ENCODE peak calls at places on chromosomes 16 and 17, in seven cellular contexts. One of them, this sample, is unnamed.

GRCh38 chr17:73363788-73364522 is 52.2 kb upstream of the CDC42EP4 start:
- DNase-seq in adrenal gland: no peak
- DNase-seq in natural killer cell treated with Interleukin-12 subunit alpha and Interleukin-12 subunit beta and Interleukin-15 and Interleukin-18, amount 100 ng/mL, for 72 hours: no peak
- DNase-seq in effector CD4-positive, alpha-beta T cell: no peak
- DNase-seq in activated effector memory CD4-positive, alpha-beta T cell treated with anti-CD3 and anti-CD28 coated beads, Interleukin-2, amount 50 U/mL, for 16 hours: no peak
- DNase-seq in CD4-positive, alpha-beta T cell: no peak
- DNase-seq in GDM1: no peak
- DNase-seq in this sample: peak

GRCh38 chr17:44043326-44043725 is 23.1 kb downstream of the LSM12 start:
- DNase-seq in effector CD4-positive, alpha-beta T cell: no peak
- DNase-seq in activated effector memory CD4-positive, alpha-beta T cell treated with anti-CD3 and anti-CD28 coated beads, Interleukin-2, amount 50 U/mL, for 16 hours: no peak
- DNase-seq in natural killer cell treated with Interleukin-12 subunit alpha and Interleukin-12 subunit beta and Interleukin-15 and Interleukin-18, amount 100 ng/mL, for 72 hours: no peak
- DNase-seq in adrenal gland: peak
- DNase-seq in GDM1: no peak
- DNase-seq in CD4-positive, alpha-beta T cell: no peak
- DNase-seq in this sample: no peak

GRCh38 chr16:19874816-19875546 is 9.7 kb downstream of the GPRC5B start:
- DNase-seq in CD4-positive, alpha-beta T cell: no peak
- DNase-seq in GDM1: no peak
- DNase-seq in natural killer cell treated with Interleukin-12 subunit alpha and Interleukin-12 subunit beta and Interleukin-15 and Interleukin-18, amount 100 ng/mL, for 72 hours: no peak
- DNase-seq in effector CD4-positive, alpha-beta T cell: no peak
- DNase-seq in activated effector memory CD4-positive, alpha-beta T cell treated with anti-CD3 and anti-CD28 coated beads, Interleukin-2, amount 50 U/mL, for 16 hours: no peak
- DNase-seq in adrenal gland: no peak
- DNase-seq in this sample: no peak

GRCh38 chr16:71628810-71629209 is 2.8 kb downstream of the MARVELD3 start:
- DNase-seq in GDM1: no peak
- DNase-seq in effector CD4-positive, alpha-beta T cell: no peak
- DNase-seq in natural killer cell treated with Interleukin-12 subunit alpha and Interleukin-12 subunit beta and Interleukin-15 and Interleukin-18, amount 100 ng/mL, for 72 hours: no peak
- DNase-seq in CD4-positive, alpha-beta T cell: no peak
- DNase-seq in adrenal gland: peak
- DNase-seq in activated effector memory CD4-positive, alpha-beta T cell treated with anti-CD3 and anti-CD28 coated beads, Interleukin-2, amount 50 U/mL, for 16 hours: no peak
- DNase-seq in this sample: no peak

GRCh38 chr17:73410586-73411329 is 99.0 kb upstream of the CDC42EP4 start:
- DNase-seq in GDM1: no peak
- DNase-seq in effector CD4-positive, alpha-beta T cell: no peak
- DNase-seq in adrenal gland: peak
- DNase-seq in activated effector memory CD4-positive, alpha-beta T cell treated with anti-CD3 and anti-CD28 coated beads, Interleukin-2, amount 50 U/mL, for 16 hours: no peak
- DNase-seq in CD4-positive, alpha-beta T cell: no peak
- DNase-seq in natural killer cell treated with Interleukin-12 subunit alpha and Interleukin-12 subunit beta and Interleukin-15 and Interleukin-18, amount 100 ng/mL, for 72 hours: no peak
- DNase-seq in this sample: no peak

GRCh38 chr16:19307587-19308241 is 22.2 kb downstream of the CLEC19A start:
- DNase-seq in adrenal gland: no peak
- DNase-seq in activated effector memory CD4-positive, alpha-beta T cell treated with anti-CD3 and anti-CD28 coated beads, Interleukin-2, amount 50 U/mL, for 16 hours: no peak
- DNase-seq in GDM1: no peak
- DNase-seq in natural killer cell treated with Interleukin-12 subunit alpha and Interleukin-12 subunit beta and Interleukin-15 and Interleukin-18, amount 100 ng/mL, for 72 hours: no peak
- DNase-seq in CD4-positive, alpha-beta T cell: no peak
- DNase-seq in effector CD4-positive, alpha-beta T cell: no peak
- DNase-seq in this sample: peak

GRCh38 chr16:81523387-81524115 is 78.9 kb downstream of the CMIP start:
- DNase-seq in CD4-positive, alpha-beta T cell: no peak
- DNase-seq in GDM1: no peak
- DNase-seq in activated effector memory CD4-positive, alpha-beta T cell treated with anti-CD3 and anti-CD28 coated beads, Interleukin-2, amount 50 U/mL, for 16 hours: no peak
- DNase-seq in natural killer cell treated with Interleukin-12 subunit alpha and Interleukin-12 subunit beta and Interleukin-15 and Interleukin-18, amount 100 ng/mL, for 72 hours: no peak
- DNase-seq in adrenal gland: peak
- DNase-seq in effector CD4-positive, alpha-beta T cell: peak
- DNase-seq in this sample: no peak

GRCh38 chr17:980406-981291 is 1.1 kb upstream of the NXN start:
- DNase-seq in adrenal gland: peak
- DNase-seq in natural killer cell treated with Interleukin-12 subunit alpha and Interleukin-12 subunit beta and Interleukin-15 and Interleukin-18, amount 100 ng/mL, for 72 hours: peak
- DNase-seq in effector CD4-positive, alpha-beta T cell: peak
- DNase-seq in CD4-positive, alpha-beta T cell: peak
- DNase-seq in activated effector memory CD4-positive, alpha-beta T cell treated with anti-CD3 and anti-CD28 coated beads, Interleukin-2, amount 50 U/mL, for 16 hours: peak
- DNase-seq in GDM1: peak
- DNase-seq in this sample: peak

GRCh38 chr17:48626470-48627241 is 498 bp upstream of the HOXB9 start:
- DNase-seq in GDM1: no peak
- DNase-seq in natural killer cell treated with Interleukin-12 subunit alpha and Interleukin-12 subunit beta and Interleukin-15 and Interleukin-18, amount 100 ng/mL, for 72 hours: peak
- DNase-seq in activated effector memory CD4-positive, alpha-beta T cell treated with anti-CD3 and anti-CD28 coated beads, Interleukin-2, amount 50 U/mL, for 16 hours: peak
- DNase-seq in adrenal gland: peak
- DNase-seq in CD4-positive, alpha-beta T cell: no peak
- DNase-seq in effector CD4-positive, alpha-beta T cell: no peak
- DNase-seq in this sample: peak

GRCh38 chr16:14529010-14529669 is 100.9 kb downstream of the PARN start:
- DNase-seq in natural killer cell treated with Interleukin-12 subunit alpha and Interleukin-12 subunit beta and Interleukin-15 and Interleukin-18, amount 100 ng/mL, for 72 hours: no peak
- DNase-seq in activated effector memory CD4-positive, alpha-beta T cell treated with anti-CD3 and anti-CD28 coated beads, Interleukin-2, amount 50 U/mL, for 16 hours: peak
- DNase-seq in CD4-positive, alpha-beta T cell: peak
- DNase-seq in adrenal gland: peak
- DNase-seq in effector CD4-positive, alpha-beta T cell: peak
- DNase-seq in GDM1: peak
- DNase-seq in this sample: peak

GRCh38 chr17:21376835-21377690 is 906 bp downstream of the KCNJ12 start:
- DNase-seq in activated effector memory CD4-positive, alpha-beta T cell treated with anti-CD3 and anti-CD28 coated beads, Interleukin-2, amount 50 U/mL, for 16 hours: no peak
- DNase-seq in natural killer cell treated with Interleukin-12 subunit alpha and Interleukin-12 subunit beta and Interleukin-15 and Interleukin-18, amount 100 ng/mL, for 72 hours: no peak
- DNase-seq in GDM1: no peak
- DNase-seq in CD4-positive, alpha-beta T cell: no peak
- DNase-seq in effector CD4-positive, alpha-beta T cell: no peak
- DNase-seq in adrenal gland: peak
- DNase-seq in this sample: peak

GRCh38 chr16:81590714-81591537 is 146.3 kb downstream of the CMIP start:
- DNase-seq in effector CD4-positive, alpha-beta T cell: no peak
- DNase-seq in natural killer cell treated with Interleukin-12 subunit alpha and Interleukin-12 subunit beta and Interleukin-15 and Interleukin-18, amount 100 ng/mL, for 72 hours: no peak
- DNase-seq in CD4-positive, alpha-beta T cell: no peak
- DNase-seq in activated effector memory CD4-positive, alpha-beta T cell treated with anti-CD3 and anti-CD28 coated beads, Interleukin-2, amount 50 U/mL, for 16 hours: no peak
- DNase-seq in adrenal gland: no peak
- DNase-seq in GDM1: no peak
- DNase-seq in this sample: no peak

GRCh38 chr16:576197-576822 is 6.5 kb downstream of the PIGQ start:
- DNase-seq in GDM1: no peak
- DNase-seq in CD4-positive, alpha-beta T cell: no peak
- DNase-seq in natural killer cell treated with Interleukin-12 subunit alpha and Interleukin-12 subunit beta and Interleukin-15 and Interleukin-18, amount 100 ng/mL, for 72 hours: no peak
- DNase-seq in effector CD4-positive, alpha-beta T cell: no peak
- DNase-seq in adrenal gland: no peak
- DNase-seq in activated effector memory CD4-positive, alpha-beta T cell treated with anti-CD3 and anti-CD28 coated beads, Interleukin-2, amount 50 U/mL, for 16 hours: no peak
- DNase-seq in this sample: no peak

GRCh38 chr16:50467943-50468748 is 80.0 kb upstream of the NKD1 start:
- DNase-seq in activated effector memory CD4-positive, alpha-beta T cell treated with anti-CD3 and anti-CD28 coated beads, Interleukin-2, amount 50 U/mL, for 16 hours: peak
- DNase-seq in CD4-positive, alpha-beta T cell: no peak
- DNase-seq in adrenal gland: peak
- DNase-seq in natural killer cell treated with Interleukin-12 subunit alpha and Interleukin-12 subunit beta and Interleukin-15 and Interleukin-18, amount 100 ng/mL, for 72 hours: no peak
- DNase-seq in GDM1: no peak
- DNase-seq in effector CD4-positive, alpha-beta T cell: no peak
- DNase-seq in this sample: peak

GRCh38 chr17:65618516-65618915 is 57.1 kb upstream of the AXIN2 start:
- DNase-seq in adrenal gland: no peak
- DNase-seq in GDM1: no peak
- DNase-seq in natural killer cell treated with Interleukin-12 subunit alpha and Interleukin-12 subunit beta and Interleukin-15 and Interleukin-18, amount 100 ng/mL, for 72 hours: no peak
- DNase-seq in CD4-positive, alpha-beta T cell: no peak
- DNase-seq in effector CD4-positive, alpha-beta T cell: no peak
- DNase-seq in activated effector memory CD4-positive, alpha-beta T cell treated with anti-CD3 and anti-CD28 coated beads, Interleukin-2, amount 50 U/mL, for 16 hours: no peak
- DNase-seq in this sample: no peak

GRCh38 chr17:38528101-38528500 is 77.7 kb downstream of the SRCIN1 start:
- DNase-seq in activated effector memory CD4-positive, alpha-beta T cell treated with anti-CD3 and anti-CD28 coated beads, Interleukin-2, amount 50 U/mL, for 16 hours: no peak
- DNase-seq in GDM1: no peak
- DNase-seq in natural killer cell treated with Interleukin-12 subunit alpha and Interleukin-12 subunit beta and Interleukin-15 and Interleukin-18, amount 100 ng/mL, for 72 hours: no peak
- DNase-seq in effector CD4-positive, alpha-beta T cell: no peak
- DNase-seq in adrenal gland: no peak
- DNase-seq in CD4-positive, alpha-beta T cell: no peak
- DNase-seq in this sample: no peak

GRCh38 chr17:50108556-50108955 is 13.4 kb downstream of the PDK2 start:
- DNase-seq in CD4-positive, alpha-beta T cell: no peak
- DNase-seq in adrenal gland: no peak
- DNase-seq in activated effector memory CD4-positive, alpha-beta T cell treated with anti-CD3 and anti-CD28 coated beads, Interleukin-2, amount 50 U/mL, for 16 hours: no peak
- DNase-seq in GDM1: no peak
- DNase-seq in natural killer cell treated with Interleukin-12 subunit alpha and Interleukin-12 subunit beta and Interleukin-15 and Interleukin-18, amount 100 ng/mL, for 72 hours: no peak
- DNase-seq in effector CD4-positive, alpha-beta T cell: no peak
- DNase-seq in this sample: no peak

GRCh38 chr16:2842340-2843000 is 12.4 kb downstream of the ZG16B start:
- DNase-seq in activated effector memory CD4-positive, alpha-beta T cell treated with anti-CD3 and anti-CD28 coated beads, Interleukin-2, amount 50 U/mL, for 16 hours: peak
- DNase-seq in natural killer cell treated with Interleukin-12 subunit alpha and Interleukin-12 subunit beta and Interleukin-15 and Interleukin-18, amount 100 ng/mL, for 72 hours: peak
- DNase-seq in GDM1: peak
- DNase-seq in effector CD4-positive, alpha-beta T cell: peak
- DNase-seq in adrenal gland: peak
- DNase-seq in CD4-positive, alpha-beta T cell: peak
- DNase-seq in this sample: peak

GRCh38 chr17:72219824-72220473 is 99.1 kb downstream of the SOX9 start:
- DNase-seq in effector CD4-positive, alpha-beta T cell: no peak
- DNase-seq in adrenal gland: no peak
- DNase-seq in natural killer cell treated with Interleukin-12 subunit alpha and Interleukin-12 subunit beta and Interleukin-15 and Interleukin-18, amount 100 ng/mL, for 72 hours: no peak
- DNase-seq in CD4-positive, alpha-beta T cell: no peak
- DNase-seq in GDM1: no peak
- DNase-seq in activated effector memory CD4-positive, alpha-beta T cell treated with anti-CD3 and anti-CD28 coated beads, Interleukin-2, amount 50 U/mL, for 16 hours: no peak
- DNase-seq in this sample: peak

GRCh38 chr17:70138309-70138865 is 30.9 kb upstream of the KCNJ2 start:
- DNase-seq in natural killer cell treated with Interleukin-12 subunit alpha and Interleukin-12 subunit beta and Interleukin-15 and Interleukin-18, amount 100 ng/mL, for 72 hours: no peak
- DNase-seq in CD4-positive, alpha-beta T cell: no peak
- DNase-seq in adrenal gland: no peak
- DNase-seq in effector CD4-positive, alpha-beta T cell: no peak
- DNase-seq in activated effector memory CD4-positive, alpha-beta T cell treated with anti-CD3 and anti-CD28 coated beads, Interleukin-2, amount 50 U/mL, for 16 hours: no peak
- DNase-seq in GDM1: no peak
- DNase-seq in this sample: no peak

GRCh38 chr16:24993722-24994686 is 21.2 kb downstream of the ARHGAP17 start:
- DNase-seq in GDM1: no peak
- DNase-seq in natural killer cell treated with Interleukin-12 subunit alpha and Interleukin-12 subunit beta and Interleukin-15 and Interleukin-18, amount 100 ng/mL, for 72 hours: no peak
- DNase-seq in effector CD4-positive, alpha-beta T cell: no peak
- DNase-seq in adrenal gland: peak
- DNase-seq in CD4-positive, alpha-beta T cell: no peak
- DNase-seq in activated effector memory CD4-positive, alpha-beta T cell treated with anti-CD3 and anti-CD28 coated beads, Interleukin-2, amount 50 U/mL, for 16 hours: no peak
- DNase-seq in this sample: no peak

GRCh38 chr17:58319181-58320162 is 9.1 kb downstream of the TSPOAP1 start:
- DNase-seq in CD4-positive, alpha-beta T cell: no peak
- DNase-seq in natural killer cell treated with Interleukin-12 subunit alpha and Interleukin-12 subunit beta and Interleukin-15 and Interleukin-18, amount 100 ng/mL, for 72 hours: peak
- DNase-seq in adrenal gland: no peak
- DNase-seq in GDM1: no peak
- DNase-seq in effector CD4-positive, alpha-beta T cell: no peak
- DNase-seq in activated effector memory CD4-positive, alpha-beta T cell treated with anti-CD3 and anti-CD28 coated beads, Interleukin-2, amount 50 U/mL, for 16 hours: peak
- DNase-seq in this sample: no peak

GRCh38 chr16:12436201-12436657 is 367.5 kb downstream of the CPPED1 start:
- DNase-seq in GDM1: no peak
- DNase-seq in natural killer cell treated with Interleukin-12 subunit alpha and Interleukin-12 subunit beta and Interleukin-15 and Interleukin-18, amount 100 ng/mL, for 72 hours: no peak
- DNase-seq in effector CD4-positive, alpha-beta T cell: no peak
- DNase-seq in CD4-positive, alpha-beta T cell: no peak
- DNase-seq in adrenal gland: no peak
- DNase-seq in activated effector memory CD4-positive, alpha-beta T cell treated with anti-CD3 and anti-CD28 coated beads, Interleukin-2, amount 50 U/mL, for 16 hours: no peak
- DNase-seq in this sample: peak

GRCh38 chr17:38602862-38603785 is 2.6 kb downstream of the SRCIN1 start:
- DNase-seq in adrenal gland: no peak
- DNase-seq in effector CD4-positive, alpha-beta T cell: no peak
- DNase-seq in activated effector memory CD4-positive, alpha-beta T cell treated with anti-CD3 and anti-CD28 coated beads, Interleukin-2, amount 50 U/mL, for 16 hours: no peak
- DNase-seq in natural killer cell treated with Interleukin-12 subunit alpha and Interleukin-12 subunit beta and Interleukin-15 and Interleukin-18, amount 100 ng/mL, for 72 hours: no peak
- DNase-seq in CD4-positive, alpha-beta T cell: no peak
- DNase-seq in GDM1: no peak
- DNase-seq in this sample: peak

GRCh38 chr17:32671891-32672290 is 185.1 kb downstream of the CDK5R1 start:
- DNase-seq in natural killer cell treated with Interleukin-12 subunit alpha and Interleukin-12 subunit beta and Interleukin-15 and Interleukin-18, amount 100 ng/mL, for 72 hours: no peak
- DNase-seq in adrenal gland: peak
- DNase-seq in activated effector memory CD4-positive, alpha-beta T cell treated with anti-CD3 and anti-CD28 coated beads, Interleukin-2, amount 50 U/mL, for 16 hours: no peak
- DNase-seq in GDM1: no peak
- DNase-seq in effector CD4-positive, alpha-beta T cell: no peak
- DNase-seq in CD4-positive, alpha-beta T cell: no peak
- DNase-seq in this sample: no peak

GRCh38 chr17:40854175-40854814 is 12.7 kb downstream of the KRT12 start:
- DNase-seq in adrenal gland: peak
- DNase-seq in activated effector memory CD4-positive, alpha-beta T cell treated with anti-CD3 and anti-CD28 coated beads, Interleukin-2, amount 50 U/mL, for 16 hours: no peak
- DNase-seq in CD4-positive, alpha-beta T cell: no peak
- DNase-seq in natural killer cell treated with Interleukin-12 subunit alpha and Interleukin-12 subunit beta and Interleukin-15 and Interleukin-18, amount 100 ng/mL, for 72 hours: no peak
- DNase-seq in effector CD4-positive, alpha-beta T cell: no peak
- DNase-seq in GDM1: no peak
- DNase-seq in this sample: no peak

GRCh38 chr17:17346428-17347233 is 43.5 kb downstream of the NT5M start:
- DNase-seq in CD4-positive, alpha-beta T cell: no peak
- DNase-seq in effector CD4-positive, alpha-beta T cell: no peak
- DNase-seq in natural killer cell treated with Interleukin-12 subunit alpha and Interleukin-12 subunit beta and Interleukin-15 and Interleukin-18, amount 100 ng/mL, for 72 hours: no peak
- DNase-seq in adrenal gland: no peak
- DNase-seq in activated effector memory CD4-positive, alpha-beta T cell treated with anti-CD3 and anti-CD28 coated beads, Interleukin-2, amount 50 U/mL, for 16 hours: peak
- DNase-seq in GDM1: no peak
- DNase-seq in this sample: no peak

GRCh38 chr17:64231567-64232141 is 31.4 kb downstream of the TEX2 start:
- DNase-seq in effector CD4-positive, alpha-beta T cell: no peak
- DNase-seq in activated effector memory CD4-positive, alpha-beta T cell treated with anti-CD3 and anti-CD28 coated beads, Interleukin-2, amount 50 U/mL, for 16 hours: no peak
- DNase-seq in natural killer cell treated with Interleukin-12 subunit alpha and Interleukin-12 subunit beta and Interleukin-15 and Interleukin-18, amount 100 ng/mL, for 72 hours: no peak
- DNase-seq in adrenal gland: no peak
- DNase-seq in CD4-positive, alpha-beta T cell: no peak
- DNase-seq in GDM1: no peak
- DNase-seq in this sample: no peak

GRCh38 chr16:74309789-74310781 is 13.5 kb downstream of the PSMD7 start:
- DNase-seq in adrenal gland: peak
- DNase-seq in natural killer cell treated with Interleukin-12 subunit alpha and Interleukin-12 subunit beta and Interleukin-15 and Interleukin-18, amount 100 ng/mL, for 72 hours: no peak
- DNase-seq in effector CD4-positive, alpha-beta T cell: no peak
- DNase-seq in activated effector memory CD4-positive, alpha-beta T cell treated with anti-CD3 and anti-CD28 coated beads, Interleukin-2, amount 50 U/mL, for 16 hours: no peak
- DNase-seq in CD4-positive, alpha-beta T cell: no peak
- DNase-seq in GDM1: no peak
- DNase-seq in this sample: peak

GRCh38 chr16:68479271-68479670 is 31.0 kb upstream of the SMPD3 start:
- DNase-seq in GDM1: no peak
- DNase-seq in natural killer cell treated with Interleukin-12 subunit alpha and Interleukin-12 subunit beta and Interleukin-15 and Interleukin-18, amount 100 ng/mL, for 72 hours: no peak
- DNase-seq in CD4-positive, alpha-beta T cell: no peak
- DNase-seq in activated effector memory CD4-positive, alpha-beta T cell treated with anti-CD3 and anti-CD28 coated beads, Interleukin-2, amount 50 U/mL, for 16 hours: no peak
- DNase-seq in effector CD4-positive, alpha-beta T cell: no peak
- DNase-seq in adrenal gland: no peak
- DNase-seq in this sample: no peak

This sample was measured in GM23338.